ENCODE peak calls at places on chromosomes 2 and 18, in five cellular contexts. One of them, this sample, is unnamed.

GRCh38 chr2:148802448-148803220 is 72.4 kb upstream of the KIF5C start:
- DNase-seq in astrocyte of the hippocampus: no peak
- DNase-seq in colonic mucosa: no peak
- DNase-seq in HT1080: no peak
- DNase-seq in hepatic stellate cell: no peak
- DNase-seq in this sample: no peak

GRCh38 chr18:23311346-23312103 is 141.6 kb upstream of the RIOK3 start:
- DNase-seq in astrocyte of the hippocampus: peak; percentile 96
- DNase-seq in colonic mucosa: no peak
- DNase-seq in hepatic stellate cell: peak; percentile 45
- DNase-seq in HT1080: peak; percentile 83
- DNase-seq in this sample: peak; percentile 90

GRCh38 chr2:215521031-215521430 is 85.2 kb upstream of the FN1 start:
- DNase-seq in colonic mucosa: no peak
- DNase-seq in hepatic stellate cell: no peak
- DNase-seq in astrocyte of the hippocampus: no peak
- DNase-seq in HT1080: peak; percentile 25
- DNase-seq in this sample: no peak

GRCh38 chr18:5237083-5237722 is 40.1 kb upstream of the AKAIN1 start:
- DNase-seq in colonic mucosa: no peak
- DNase-seq in hepatic stellate cell: peak; percentile 30
- DNase-seq in astrocyte of the hippocampus: no peak
- DNase-seq in HT1080: no peak
- DNase-seq in this sample: peak; percentile 29

GRCh38 chr2:101120124-101120996 is 30.8 kb downstream of the TBC1D8 start:
- DNase-seq in HT1080: peak; percentile 52
- DNase-seq in colonic mucosa: peak; percentile 55
- DNase-seq in hepatic stellate cell: no peak
- DNase-seq in astrocyte of the hippocampus: peak; percentile 58
- DNase-seq in this sample: no peak

GRCh38 chr2:59594671-59595222 is 958.7 kb downstream of the BCL11A start:
- DNase-seq in HT1080: no peak
- DNase-seq in astrocyte of the hippocampus: no peak
- DNase-seq in colonic mucosa: no peak
- DNase-seq in hepatic stellate cell: no peak
- DNase-seq in this sample: no peak

GRCh38 chr2:62163834-62164233 is 32.1 kb upstream of the B3GNT2 start:
- DNase-seq in colonic mucosa: no peak
- DNase-seq in hepatic stellate cell: no peak
- DNase-seq in astrocyte of the hippocampus: no peak
- DNase-seq in HT1080: no peak
- DNase-seq in this sample: no peak

GRCh38 chr2:118747066-118747465 is 100.4 kb downstream of the EN1 start:
- DNase-seq in HT1080: no peak
- DNase-seq in colonic mucosa: no peak
- DNase-seq in hepatic stellate cell: no peak
- DNase-seq in astrocyte of the hippocampus: no peak
- DNase-seq in this sample: no peak

GRCh38 chr18:62759704-62760402 is 44.5 kb downstream of the PHLPP1 start:
- DNase-seq in astrocyte of the hippocampus: no peak
- DNase-seq in colonic mucosa: no peak
- DNase-seq in hepatic stellate cell: peak; percentile 14
- DNase-seq in HT1080: peak; percentile 77
- DNase-seq in this sample: peak; percentile 65

GRCh38 chr18:8912348-8913057 is 190.0 kb upstream of the NDUFV2 start:
- DNase-seq in hepatic stellate cell: no peak
- DNase-seq in HT1080: no peak
- DNase-seq in colonic mucosa: no peak
- DNase-seq in astrocyte of the hippocampus: peak; percentile 32
- DNase-seq in this sample: no peak

GRCh38 chr2:241352227-241352626 is 3.9 kb upstream of the FARP2 start:
- DNase-seq in astrocyte of the hippocampus: no peak
- DNase-seq in hepatic stellate cell: no peak
- DNase-seq in HT1080: no peak
- DNase-seq in colonic mucosa: no peak
- DNase-seq in this sample: no peak

GRCh38 chr2:135043345-135043744 is 3.9 kb downstream of the MAP3K19 start:
- DNase-seq in HT1080: no peak
- DNase-seq in astrocyte of the hippocampus: no peak
- DNase-seq in colonic mucosa: no peak
- DNase-seq in hepatic stellate cell: no peak
- DNase-seq in this sample: no peak

GRCh38 chr18:62616331-62616805 is 93.5 kb downstream of the ZCCHC2 start:
- DNase-seq in hepatic stellate cell: peak; percentile 37
- DNase-seq in HT1080: no peak
- DNase-seq in astrocyte of the hippocampus: no peak
- DNase-seq in colonic mucosa: no peak
- DNase-seq in this sample: no peak

GRCh38 chr2:119679526-119679837 is 481 bp downstream of the TMEM177 start:
- DNase-seq in astrocyte of the hippocampus: no peak
- DNase-seq in colonic mucosa: no peak
- DNase-seq in hepatic stellate cell: no peak
- DNase-seq in HT1080: no peak
- DNase-seq in this sample: peak; percentile 72

GRCh38 chr2:75716406-75716805 is 5.7 kb upstream of the GCFC2 start:
- DNase-seq in colonic mucosa: no peak
- DNase-seq in HT1080: no peak
- DNase-seq in hepatic stellate cell: peak; percentile 31
- DNase-seq in astrocyte of the hippocampus: no peak
- DNase-seq in this sample: peak; percentile 75

GRCh38 chr2:151727593-151728552 is 6.4 kb downstream of the NEB start:
- DNase-seq in hepatic stellate cell: no peak
- DNase-seq in colonic mucosa: no peak
- DNase-seq in HT1080: no peak
- DNase-seq in astrocyte of the hippocampus: no peak
- DNase-seq in this sample: no peak

GRCh38 chr2:134002921-134003320 is 251.0 kb upstream of the MGAT5 start:
- DNase-seq in astrocyte of the hippocampus: no peak
- DNase-seq in HT1080: no peak
- DNase-seq in hepatic stellate cell: no peak
- DNase-seq in colonic mucosa: no peak
- DNase-seq in this sample: no peak

GRCh38 chr18:41391616-41392610 is 563.1 kb upstream of the PIK3C3 start:
- DNase-seq in astrocyte of the hippocampus: peak; percentile 85
- DNase-seq in hepatic stellate cell: peak; percentile 9
- DNase-seq in HT1080: peak; percentile 71
- DNase-seq in colonic mucosa: peak; percentile 25
- DNase-seq in this sample: peak; percentile 46

GRCh38 chr2:167480232-167480985 is 592.1 kb downstream of the XIRP2 start:
- DNase-seq in colonic mucosa: no peak
- DNase-seq in astrocyte of the hippocampus: no peak
- DNase-seq in hepatic stellate cell: no peak
- DNase-seq in HT1080: peak; percentile 9
- DNase-seq in this sample: peak; percentile 34

GRCh38 chr2:233764264-233764663 is 4.2 kb downstream of the UGT1A1 start:
- DNase-seq in hepatic stellate cell: peak; percentile 35
- DNase-seq in HT1080: peak; percentile 46
- DNase-seq in astrocyte of the hippocampus: peak; percentile 3
- DNase-seq in colonic mucosa: peak; percentile 27
- DNase-seq in this sample: peak; percentile 92

GRCh38 chr2:22904126-22904684 is 480.8 kb upstream of the KLHL29 start:
- DNase-seq in astrocyte of the hippocampus: peak; percentile 1
- DNase-seq in colonic mucosa: peak; percentile 41
- DNase-seq in hepatic stellate cell: no peak
- DNase-seq in HT1080: peak; percentile 36
- DNase-seq in this sample: no peak

GRCh38 chr2:138115664-138116063 is 151.4 kb downstream of the HNMT start:
- DNase-seq in HT1080: peak; percentile 18
- DNase-seq in colonic mucosa: no peak
- DNase-seq in hepatic stellate cell: no peak
- DNase-seq in astrocyte of the hippocampus: no peak
- DNase-seq in this sample: no peak

GRCh38 chr2:156385242-156385641 is 50.9 kb upstream of the GPD2 start:
- DNase-seq in HT1080: no peak
- DNase-seq in astrocyte of the hippocampus: no peak
- DNase-seq in hepatic stellate cell: no peak
- DNase-seq in colonic mucosa: no peak
- DNase-seq in this sample: no peak

GRCh38 chr2:189751080-189751658 is 11.4 kb downstream of the OSGEPL1 start:
- DNase-seq in HT1080: peak; percentile 19
- DNase-seq in hepatic stellate cell: peak; percentile 24
- DNase-seq in astrocyte of the hippocampus: peak; percentile 38
- DNase-seq in colonic mucosa: peak; percentile 46
- DNase-seq in this sample: peak; percentile 66

GRCh38 chr2:224181534-224182155 is 142.6 kb upstream of the SERPINE2 start:
- DNase-seq in astrocyte of the hippocampus: no peak
- DNase-seq in colonic mucosa: no peak
- DNase-seq in hepatic stellate cell: no peak
- DNase-seq in HT1080: no peak
- DNase-seq in this sample: no peak

This sample was measured in osteoblast.